ENCODE peak calls at places on chromosomes 11 and 22, in five cellular contexts. A, C, F, S and U are unnamed samples.

GRCh38 chr11:63768232-63769043 is at the start of gene ZFTA:
- DNase-seq in A (peak; percentile 34), C (no peak), F (peak; percentile 59), S (peak; percentile 54), U (peak; percentile 71)

GRCh38 chr22:50236731-50237409 is 8.0 kb downstream of the TUBGCP6 start:
- DNase-seq in A (no peak), C (no peak), F (peak; percentile 31), S (peak; percentile 44), U (no peak)

GRCh38 chr22:36375071-36375980 is 12.4 kb downstream of the MYH9 start:
- DNase-seq in A (no peak), C (no peak), F (no peak), S (no peak), U (no peak)

GRCh38 chr11:66864924-66865697 is 8.2 kb downstream of the LRFN4 start:
- DNase-seq in A (no peak), C (no peak), F (no peak), S (no peak), U (no peak)

GRCh38 chr11:1351278-1351937 is 38.3 kb upstream of the BRSK2 start:
- DNase-seq in A (peak; percentile 43), C (no peak), F (peak; percentile 66), S (no peak), U (no peak)

GRCh38 chr11:123478352-123478986 is 48.4 kb downstream of the GRAMD1B start:
- DNase-seq in A (peak; percentile 67), C (no peak), F (peak; percentile 78), S (peak; percentile 88), U (peak; percentile 79)

GRCh38 chr11:34357646-34358257 is at the start of gene ABTB2:
- DNase-seq in A (peak; percentile 95), C (peak; percentile 93), F (peak; percentile 94), S (peak; percentile 97), U (peak; percentile 98)

GRCh38 chr22:50262973-50263617 is 1.6 kb upstream of the MAPK12 start:
- DNase-seq in A (no peak), C (no peak), F (no peak), S (no peak), U (no peak)

GRCh38 chr22:39511226-39511625 is 9.1 kb upstream of the ATF4 start:
- DNase-seq in A (no peak), C (no peak), F (no peak), S (no peak), U (no peak)

GRCh38 chr11:17547051-17547577 is at the start of gene OTOG:
- DNase-seq in A (no peak), C (no peak), F (peak; percentile 31), S (peak; percentile 92), U (peak; percentile 73)

GRCh38 chr22:45964926-45965564 is 11.9 kb downstream of the WNT7B start:
- DNase-seq in A (no peak), C (no peak), F (no peak), S (no peak), U (no peak)

GRCh38 chr11:112564228-112564955 is 303.7 kb upstream of the PLET1 start:
- DNase-seq in A (peak; percentile 29), C (no peak), F (no peak), S (no peak), U (no peak)

GRCh38 chr22:46068908-46069481 is 81.3 kb upstream of the PPARA start:
- DNase-seq in A (peak; percentile 54), C (no peak), F (no peak), S (no peak), U (no peak)

GRCh38 chr11:124551189-124551588 is 7.7 kb upstream of the OR8B12 start:
- DNase-seq in A (no peak), C (no peak), F (no peak), S (no peak), U (no peak)

GRCh38 chr11:74691755-74692154 is 39.5 kb downstream of the CHRDL2 start:
- DNase-seq in A (no peak), C (no peak), F (no peak), S (no peak), U (no peak)

GRCh38 chr11:35344990-35345655 is 74.2 kb downstream of the SLC1A2 start:
- DNase-seq in A (no peak), C (no peak), F (no peak), S (no peak), U (no peak)

GRCh38 chr11:1224491-1225385 is 1.9 kb downstream of the MUC5B start:
- DNase-seq in A (no peak), C (no peak), F (peak; percentile 3), S (no peak), U (no peak)

GRCh38 chr22:43587574-43587973 is 175.8 kb downstream of the MPPED1 start:
- DNase-seq in A (peak; percentile 34), C (no peak), F (no peak), S (no peak), U (no peak)

GRCh38 chr11:37916331-37916730 is 1318.3 kb upstream of the RAG2 start:
- DNase-seq in A (no peak), C (no peak), F (no peak), S (no peak), U (no peak)

GRCh38 chr11:70569173-70569890 is 171.0 kb downstream of the CTTN start:
- DNase-seq in A (no peak), C (no peak), F (no peak), S (no peak), U (no peak)

GRCh38 chr11:17631702-17632365 is 84.8 kb downstream of the OTOG start:
- DNase-seq in A (no peak), C (no peak), F (no peak), S (no peak), U (no peak)

GRCh38 chr11:20127671-20128527 is 32.4 kb downstream of the DBX1 start:
- DNase-seq in A (peak; percentile 65), C (peak; percentile 27), F (peak; percentile 72), S (peak; percentile 70), U (peak; percentile 63)

GRCh38 chr11:31815743-31816466 is 4.8 kb upstream of the PAX6 start:
- DNase-seq in A (no peak), C (no peak), F (no peak), S (no peak), U (no peak)

GRCh38 chr11:108591893-108592292 is 1.7 kb downstream of the EXPH5 start:
- DNase-seq in A (no peak), C (no peak), F (no peak), S (no peak), U (no peak)

GRCh38 chr11:61429346-61429690 is 457 bp downstream of the CPSF7 start:
- DNase-seq in A (peak; percentile 32), C (no peak), F (peak; percentile 83), S (peak; percentile 62), U (peak; percentile 67)

GRCh38 chr11:11842426-11843008 is 745 bp downstream of the USP47 start:
- DNase-seq in A (peak; percentile 59), C (no peak), F (peak; percentile 36), S (peak; percentile 55), U (peak; percentile 34)